ENCODE peak calls at places on chromosomes 5 and 9, in eight cellular contexts. One of them, this sample, is unnamed.
A peak's percentile ranks its signal among the peaks of the same experiment; 100 is the strongest.

GRCh38 chr5:177479774-177480173 is 6.3 kb upstream of the DBN1 start:
- DNase-seq in glutamatergic neuron: no peak
- DNase-seq in activated naive CD4-positive, alpha-beta T cell treated with anti-CD3 and anti-CD28 coated beads, Interleukin-2, amount 10 ng/mL, durations not matched to agents 7 days and 5 days: no peak
- DNase-seq in anterior cingulate cortex: no peak
- DNase-seq in HS-5: no peak
- DNase-seq in prostate gland: no peak
- DNase-seq in fibroblast of the aortic adventitia: peak; percentile 53
- DNase-seq in T-helper 2 cell: no peak
- DNase-seq in this sample: no peak

GRCh38 chr9:76456202-76456926 is 2.6 kb upstream of the GCNT1 start:
- DNase-seq in anterior cingulate cortex: no peak
- DNase-seq in fibroblast of the aortic adventitia: peak; percentile 63
- DNase-seq in HS-5: no peak
- DNase-seq in glutamatergic neuron: no peak
- DNase-seq in prostate gland: peak; percentile 31
- DNase-seq in T-helper 2 cell: no peak
- DNase-seq in activated naive CD4-positive, alpha-beta T cell treated with anti-CD3 and anti-CD28 coated beads, Interleukin-2, amount 10 ng/mL, durations not matched to agents 7 days and 5 days: peak; percentile 76
- DNase-seq in this sample: no peak

GRCh38 chr9:36142510-36143161 is 6.1 kb downstream of the GLIPR2 start:
- DNase-seq in prostate gland: no peak
- DNase-seq in HS-5: no peak
- DNase-seq in T-helper 2 cell: no peak
- DNase-seq in activated naive CD4-positive, alpha-beta T cell treated with anti-CD3 and anti-CD28 coated beads, Interleukin-2, amount 10 ng/mL, durations not matched to agents 7 days and 5 days: no peak
- DNase-seq in anterior cingulate cortex: peak; percentile 22
- DNase-seq in glutamatergic neuron: no peak
- DNase-seq in fibroblast of the aortic adventitia: no peak
- DNase-seq in this sample: no peak

GRCh38 chr5:121748690-121749089 is 103.0 kb upstream of the FTMT start:
- DNase-seq in T-helper 2 cell: no peak
- DNase-seq in glutamatergic neuron: no peak
- DNase-seq in anterior cingulate cortex: no peak
- DNase-seq in prostate gland: no peak
- DNase-seq in HS-5: no peak
- DNase-seq in fibroblast of the aortic adventitia: no peak
- DNase-seq in activated naive CD4-positive, alpha-beta T cell treated with anti-CD3 and anti-CD28 coated beads, Interleukin-2, amount 10 ng/mL, durations not matched to agents 7 days and 5 days: no peak
- DNase-seq in this sample: no peak

GRCh38 chr9:1454211-1454979 is 404.2 kb downstream of the DMRT2 start:
- DNase-seq in activated naive CD4-positive, alpha-beta T cell treated with anti-CD3 and anti-CD28 coated beads, Interleukin-2, amount 10 ng/mL, durations not matched to agents 7 days and 5 days: no peak
- DNase-seq in anterior cingulate cortex: no peak
- DNase-seq in glutamatergic neuron: no peak
- DNase-seq in fibroblast of the aortic adventitia: no peak
- DNase-seq in HS-5: no peak
- DNase-seq in T-helper 2 cell: no peak
- DNase-seq in prostate gland: no peak
- DNase-seq in this sample: no peak

GRCh38 chr5:6715758-6716633 is 2.8 kb downstream of the TENT4A start:
- DNase-seq in activated naive CD4-positive, alpha-beta T cell treated with anti-CD3 and anti-CD28 coated beads, Interleukin-2, amount 10 ng/mL, durations not matched to agents 7 days and 5 days: peak; percentile 59
- DNase-seq in HS-5: no peak
- DNase-seq in anterior cingulate cortex: no peak
- DNase-seq in fibroblast of the aortic adventitia: no peak
- DNase-seq in glutamatergic neuron: no peak
- DNase-seq in prostate gland: no peak
- DNase-seq in T-helper 2 cell: no peak
- DNase-seq in this sample: no peak

GRCh38 chr5:142325677-142326479 is 1.1 kb upstream of the SPRY4 start:
- DNase-seq in prostate gland: peak; percentile 31
- DNase-seq in T-helper 2 cell: no peak
- DNase-seq in anterior cingulate cortex: peak; percentile 50
- DNase-seq in fibroblast of the aortic adventitia: peak; percentile 61
- DNase-seq in glutamatergic neuron: peak; percentile 51
- DNase-seq in activated naive CD4-positive, alpha-beta T cell treated with anti-CD3 and anti-CD28 coated beads, Interleukin-2, amount 10 ng/mL, durations not matched to agents 7 days and 5 days: peak; percentile 52
- DNase-seq in HS-5: no peak
- DNase-seq in this sample: peak; percentile 5

GRCh38 chr5:82952326-82952725 is 124.9 kb downstream of the TMEM167A start:
- DNase-seq in glutamatergic neuron: no peak
- DNase-seq in prostate gland: no peak
- DNase-seq in fibroblast of the aortic adventitia: no peak
- DNase-seq in activated naive CD4-positive, alpha-beta T cell treated with anti-CD3 and anti-CD28 coated beads, Interleukin-2, amount 10 ng/mL, durations not matched to agents 7 days and 5 days: no peak
- DNase-seq in T-helper 2 cell: no peak
- DNase-seq in anterior cingulate cortex: no peak
- DNase-seq in HS-5: no peak
- DNase-seq in this sample: no peak

GRCh38 chr9:126219166-126219565 is 107.5 kb upstream of the MVB12B start:
- DNase-seq in anterior cingulate cortex: no peak
- DNase-seq in activated naive CD4-positive, alpha-beta T cell treated with anti-CD3 and anti-CD28 coated beads, Interleukin-2, amount 10 ng/mL, durations not matched to agents 7 days and 5 days: no peak
- DNase-seq in prostate gland: no peak
- DNase-seq in fibroblast of the aortic adventitia: no peak
- DNase-seq in HS-5: no peak
- DNase-seq in glutamatergic neuron: no peak
- DNase-seq in T-helper 2 cell: no peak
- DNase-seq in this sample: no peak

GRCh38 chr9:135075234-135076142 is 12.0 kb upstream of the OLFM1 start:
- DNase-seq in HS-5: peak; percentile 36
- DNase-seq in anterior cingulate cortex: peak; percentile 73
- DNase-seq in fibroblast of the aortic adventitia: peak; percentile 2
- DNase-seq in T-helper 2 cell: no peak
- DNase-seq in glutamatergic neuron: peak; percentile 78
- DNase-seq in activated naive CD4-positive, alpha-beta T cell treated with anti-CD3 and anti-CD28 coated beads, Interleukin-2, amount 10 ng/mL, durations not matched to agents 7 days and 5 days: no peak
- DNase-seq in prostate gland: peak; percentile 60
- DNase-seq in this sample: peak; percentile 47

GRCh38 chr9:125861405-125862063 is 114.4 kb downstream of the PBX3 start:
- DNase-seq in glutamatergic neuron: no peak
- DNase-seq in HS-5: peak; percentile 30
- DNase-seq in anterior cingulate cortex: no peak
- DNase-seq in T-helper 2 cell: no peak
- DNase-seq in prostate gland: no peak
- DNase-seq in fibroblast of the aortic adventitia: peak; percentile 71
- DNase-seq in activated naive CD4-positive, alpha-beta T cell treated with anti-CD3 and anti-CD28 coated beads, Interleukin-2, amount 10 ng/mL, durations not matched to agents 7 days and 5 days: no peak
- DNase-seq in this sample: no peak

GRCh38 chr5:164637931-164638521 is 1132.6 kb downstream of the MAT2B start:
- DNase-seq in activated naive CD4-positive, alpha-beta T cell treated with anti-CD3 and anti-CD28 coated beads, Interleukin-2, amount 10 ng/mL, durations not matched to agents 7 days and 5 days: no peak
- DNase-seq in glutamatergic neuron: no peak
- DNase-seq in T-helper 2 cell: no peak
- DNase-seq in HS-5: no peak
- DNase-seq in anterior cingulate cortex: no peak
- DNase-seq in prostate gland: peak; percentile 54
- DNase-seq in fibroblast of the aortic adventitia: no peak
- DNase-seq in this sample: no peak

GRCh38 chr5:115262405-115263247 is at the start of gene PGGT1B:
- DNase-seq in T-helper 2 cell: peak; percentile 56
- DNase-seq in activated naive CD4-positive, alpha-beta T cell treated with anti-CD3 and anti-CD28 coated beads, Interleukin-2, amount 10 ng/mL, durations not matched to agents 7 days and 5 days: peak; percentile 82
- DNase-seq in prostate gland: peak; percentile 53
- DNase-seq in anterior cingulate cortex: peak; percentile 76
- DNase-seq in glutamatergic neuron: peak; percentile 84
- DNase-seq in HS-5: no peak
- DNase-seq in fibroblast of the aortic adventitia: peak; percentile 65
- DNase-seq in this sample: peak; percentile 56

GRCh38 chr5:137199966-137200365 is 299.2 kb downstream of the SPOCK1 start:
- DNase-seq in prostate gland: no peak
- DNase-seq in glutamatergic neuron: no peak
- DNase-seq in activated naive CD4-positive, alpha-beta T cell treated with anti-CD3 and anti-CD28 coated beads, Interleukin-2, amount 10 ng/mL, durations not matched to agents 7 days and 5 days: no peak
- DNase-seq in T-helper 2 cell: no peak
- DNase-seq in fibroblast of the aortic adventitia: peak; percentile 51
- DNase-seq in anterior cingulate cortex: no peak
- DNase-seq in HS-5: no peak
- DNase-seq in this sample: no peak

GRCh38 chr5:134503088-134503936 is 22.2 kb upstream of the JADE2 start:
- DNase-seq in glutamatergic neuron: no peak
- DNase-seq in prostate gland: no peak
- DNase-seq in fibroblast of the aortic adventitia: peak; percentile 98
- DNase-seq in HS-5: peak; percentile 97
- DNase-seq in activated naive CD4-positive, alpha-beta T cell treated with anti-CD3 and anti-CD28 coated beads, Interleukin-2, amount 10 ng/mL, durations not matched to agents 7 days and 5 days: peak; percentile 80
- DNase-seq in T-helper 2 cell: peak; percentile 27
- DNase-seq in anterior cingulate cortex: no peak
- DNase-seq in this sample: no peak

GRCh38 chr9:69815313-69815712 is 5.3 kb upstream of the CFAP95 start:
- DNase-seq in prostate gland: no peak
- DNase-seq in HS-5: no peak
- DNase-seq in activated naive CD4-positive, alpha-beta T cell treated with anti-CD3 and anti-CD28 coated beads, Interleukin-2, amount 10 ng/mL, durations not matched to agents 7 days and 5 days: no peak
- DNase-seq in glutamatergic neuron: no peak
- DNase-seq in T-helper 2 cell: no peak
- DNase-seq in fibroblast of the aortic adventitia: no peak
- DNase-seq in anterior cingulate cortex: no peak
- DNase-seq in this sample: no peak

GRCh38 chr9:134889386-134890214 is 9.0 kb downstream of the FCN2 start:
- DNase-seq in activated naive CD4-positive, alpha-beta T cell treated with anti-CD3 and anti-CD28 coated beads, Interleukin-2, amount 10 ng/mL, durations not matched to agents 7 days and 5 days: no peak
- DNase-seq in T-helper 2 cell: no peak
- DNase-seq in fibroblast of the aortic adventitia: no peak
- DNase-seq in HS-5: no peak
- DNase-seq in anterior cingulate cortex: no peak
- DNase-seq in glutamatergic neuron: no peak
- DNase-seq in prostate gland: no peak
- DNase-seq in this sample: no peak

GRCh38 chr9:89701221-89701798 is 96.5 kb downstream of the GADD45G start:
- DNase-seq in prostate gland: no peak
- DNase-seq in T-helper 2 cell: peak; percentile 64
- DNase-seq in activated naive CD4-positive, alpha-beta T cell treated with anti-CD3 and anti-CD28 coated beads, Interleukin-2, amount 10 ng/mL, durations not matched to agents 7 days and 5 days: peak; percentile 76
- DNase-seq in HS-5: no peak
- DNase-seq in fibroblast of the aortic adventitia: no peak
- DNase-seq in glutamatergic neuron: no peak
- DNase-seq in anterior cingulate cortex: no peak
- DNase-seq in this sample: no peak

GRCh38 chr9:130336885-130337284 is 71.3 kb downstream of the HMCN2 start:
- DNase-seq in activated naive CD4-positive, alpha-beta T cell treated with anti-CD3 and anti-CD28 coated beads, Interleukin-2, amount 10 ng/mL, durations not matched to agents 7 days and 5 days: no peak
- DNase-seq in fibroblast of the aortic adventitia: no peak
- DNase-seq in glutamatergic neuron: peak; percentile 71
- DNase-seq in T-helper 2 cell: no peak
- DNase-seq in prostate gland: no peak
- DNase-seq in anterior cingulate cortex: no peak
- DNase-seq in HS-5: no peak
- DNase-seq in this sample: no peak

GRCh38 chr5:14870347-14871083 is 1.1 kb downstream of the ANKH start:
- DNase-seq in prostate gland: peak; percentile 37
- DNase-seq in glutamatergic neuron: peak; percentile 24
- DNase-seq in anterior cingulate cortex: peak; percentile 7
- DNase-seq in fibroblast of the aortic adventitia: peak; percentile 16
- DNase-seq in activated naive CD4-positive, alpha-beta T cell treated with anti-CD3 and anti-CD28 coated beads, Interleukin-2, amount 10 ng/mL, durations not matched to agents 7 days and 5 days: peak; percentile 74
- DNase-seq in HS-5: no peak
- DNase-seq in T-helper 2 cell: peak; percentile 58
- DNase-seq in this sample: peak; percentile 10

GRCh38 chr5:68928617-68929302 is 165.1 kb upstream of the SLC30A5 start:
- DNase-seq in HS-5: no peak
- DNase-seq in anterior cingulate cortex: no peak
- DNase-seq in glutamatergic neuron: no peak
- DNase-seq in activated naive CD4-positive, alpha-beta T cell treated with anti-CD3 and anti-CD28 coated beads, Interleukin-2, amount 10 ng/mL, durations not matched to agents 7 days and 5 days: no peak
- DNase-seq in prostate gland: no peak
- DNase-seq in T-helper 2 cell: no peak
- DNase-seq in fibroblast of the aortic adventitia: no peak
- DNase-seq in this sample: no peak

This sample was measured in DMS 273 treated with DMSO at 0.1 percent for 48 hours.